ENCODE peak calls at places on chromosomes 2 and 18, in four cellular contexts. P, E, J and S are unnamed samples.

GRCh38 chr2:40210968-40211353 is 240.9 kb downstream of the SLC8A1 start:
- DNase-seq in P (no peak), E (no peak), J (peak; percentile 14), S (no peak)

GRCh38 chr18:34660572-34660971 is 49.5 kb upstream of the DTNA start:
- DNase-seq in P (no peak), E (no peak), J (no peak), S (no peak)

GRCh38 chr2:60527762-60528161 is 25.7 kb downstream of the BCL11A start:
- DNase-seq in P (no peak), E (no peak), J (no peak), S (no peak)

GRCh38 chr2:149490296-149490695 is 97.3 kb downstream of the MMADHC start:
- DNase-seq in P (no peak), E (no peak), J (no peak), S (no peak)

GRCh38 chr18:77103181-77103875 is 29.3 kb downstream of the MBP start:
- DNase-seq in P (no peak), E (peak; percentile 53), J (no peak), S (no peak)

GRCh38 chr2:164242409-164242808 is 378.9 kb downstream of the GRB14 start:
- DNase-seq in P (no peak), E (no peak), J (no peak), S (no peak)

GRCh38 chr2:167471332-167471731 is 583.1 kb downstream of the XIRP2 start:
- DNase-seq in P (no peak), E (no peak), J (no peak), S (no peak)

GRCh38 chr18:35189510-35189909 is 51.3 kb upstream of the ZNF397 start:
- DNase-seq in P (no peak), E (no peak), J (no peak), S (no peak)

GRCh38 chr2:158816797-158817196 is 21.7 kb downstream of the DAPL1 start:
- DNase-seq in P (no peak), E (no peak), J (no peak), S (no peak)

GRCh38 chr2:73776869-73777519 is 2.9 kb downstream of the DUSP11 start:
- DNase-seq in P (no peak), E (peak; percentile 27), J (no peak), S (no peak)

GRCh38 chr2:121505005-121505404 is 25.7 kb upstream of the RNU4ATAC start:
- DNase-seq in P (no peak), E (peak; percentile 73), J (no peak), S (no peak)